ENCODE peak calls at places on chromosomes 7 and 10, in five cellular contexts. L, G, X, B and C are unnamed samples.

GRCh38 chr10:5829267-5829666 is 16.0 kb upstream of the GDI2 start:
- DNase-seq in L (no peak), G (no peak), X (no peak), B (no peak), C (peak; percentile 28)

GRCh38 chr10:77673086-77673485 is 35.5 kb upstream of the KCNMA1 start:
- DNase-seq in L (no peak), G (no peak), X (no peak), B (no peak), C (no peak)

GRCh38 chr10:94725871-94726270 is 36.6 kb upstream of the CYP2C19 start:
- DNase-seq in L (no peak), G (no peak), X (no peak), B (no peak), C (no peak)

GRCh38 chr10:48751730-48752129 is 67.1 kb downstream of the WDFY4 start:
- DNase-seq in L (no peak), G (no peak), X (no peak), B (no peak), C (no peak)

GRCh38 chr7:27615420-27616185 is 47.1 kb downstream of the HIBADH start:
- DNase-seq in L (no peak), G (no peak), X (no peak), B (no peak), C (no peak)

GRCh38 chr10:72263613-72264241 is 10.0 kb upstream of the DDIT4 start:
- DNase-seq in L (no peak), G (no peak), X (peak; percentile 31), B (no peak), C (no peak)

GRCh38 chr7:99046722-99047121 is 97.2 kb downstream of the SMURF1 start:
- DNase-seq in L (no peak), G (no peak), X (no peak), B (no peak), C (no peak)

GRCh38 chr10:122307669-122308486 is 36.8 kb downstream of the BTBD16 start:
- DNase-seq in L (no peak), G (peak; percentile 94), X (peak; percentile 99), B (peak; percentile 93), C (peak; percentile 95)

GRCh38 chr7:37673523-37673922 is 10.0 kb upstream of the GPR141 start:
- DNase-seq in L (no peak), G (no peak), X (no peak), B (no peak), C (no peak)

GRCh38 chr7:139224219-139224618 is 6.8 kb upstream of the UBN2 start:
- DNase-seq in L (no peak), G (no peak), X (no peak), B (no peak), C (no peak)

GRCh38 chr7:83850037-83850619 is 201.2 kb upstream of the SEMA3E start:
- DNase-seq in L (no peak), G (peak; percentile 9), X (no peak), B (no peak), C (no peak)

GRCh38 chr7:151205749-151206148 is 4.5 kb downstream of the H2BK1 start:
- DNase-seq in L (no peak), G (no peak), X (no peak), B (no peak), C (no peak)

GRCh38 chr10:125795111-125795510 is 19.5 kb upstream of the MMP21 start:
- DNase-seq in L (no peak), G (no peak), X (no peak), B (no peak), C (no peak)

GRCh38 chr10:109587366-109587765 is 335.9 kb downstream of the XPNPEP1 start:
- DNase-seq in L (no peak), G (no peak), X (no peak), B (no peak), C (no peak)

GRCh38 chr7:150340875-150341262 is 560 bp downstream of the RARRES2 start:
- DNase-seq in L (no peak), G (no peak), X (no peak), B (no peak), C (peak; percentile 68)

GRCh38 chr10:5670662-5671375 is 4.4 kb upstream of the ASB13 start:
- DNase-seq in L (no peak), G (no peak), X (no peak), B (no peak), C (no peak)

GRCh38 chr10:47400251-47400650 is 16.2 kb upstream of the ZNF488 start:
- DNase-seq in L (peak; percentile 22), G (no peak), X (no peak), B (no peak), C (no peak)

GRCh38 chr10:116699783-116700150 is 42.6 kb downstream of the HSPA12A start:
- DNase-seq in L (no peak), G (no peak), X (no peak), B (no peak), C (peak; percentile 39)

GRCh38 chr7:139523988-139524815 is 717 bp downstream of the CLEC2L start:
- DNase-seq in L (no peak), G (no peak), X (no peak), B (no peak), C (no peak)

GRCh38 chr10:114458955-114459354 is 54.7 kb upstream of the AFAP1L2 start:
- DNase-seq in L (peak; percentile 78), G (no peak), X (peak; percentile 48), B (no peak), C (peak; percentile 68)

GRCh38 chr7:148964510-148965267 is 63.6 kb downstream of the PDIA4 start:
- DNase-seq in L (no peak), G (no peak), X (no peak), B (no peak), C (no peak)

GRCh38 chr10:80283536-80284199 is 5.8 kb downstream of the MAT1A start:
- DNase-seq in L (no peak), G (no peak), X (no peak), B (no peak), C (no peak)

DNA sequence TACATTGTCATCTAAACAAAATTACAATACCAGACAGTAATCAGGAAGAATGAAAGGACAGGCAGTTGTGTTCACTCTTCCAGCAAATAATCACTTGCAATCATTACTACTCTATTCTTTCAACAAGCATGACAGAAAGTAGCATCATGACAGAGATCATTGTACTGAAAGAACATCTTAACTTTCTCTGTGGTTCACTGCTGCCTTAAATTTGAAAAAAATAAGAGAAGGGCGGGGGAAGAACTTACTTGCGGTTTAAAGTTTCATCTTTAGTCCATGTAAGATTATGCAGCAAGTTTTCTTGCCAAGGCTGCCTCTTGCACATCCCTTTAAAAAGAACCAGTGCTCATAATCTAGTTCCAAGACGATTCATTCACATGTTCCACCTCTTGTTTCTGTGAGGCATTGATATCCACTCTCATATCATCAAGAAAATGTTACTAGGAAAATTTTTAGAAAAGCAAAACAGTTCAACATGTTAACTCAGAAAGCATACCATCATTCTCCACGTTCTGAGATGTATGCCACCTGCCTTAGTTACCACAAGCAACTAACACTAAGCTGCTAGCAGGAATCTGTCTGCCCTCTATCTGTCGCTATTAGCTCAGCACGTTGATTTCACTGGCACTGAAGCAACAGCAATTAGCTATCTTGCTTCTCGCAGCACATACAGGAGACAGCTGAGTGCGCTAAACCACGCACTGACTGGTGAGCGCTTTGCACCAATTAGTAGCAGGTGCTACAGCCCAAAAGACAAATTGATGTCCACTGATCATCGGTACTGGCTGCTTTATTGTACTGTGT is at the start of gene PCDH15:
- DNase-seq in L (no peak), G (no peak), X (peak; percentile 14), B (no peak), C (no peak)
- TF ChIP-seq CTCF in L (no peak), G (no peak), X (no peak), B (no peak), C (no peak)

DNA sequence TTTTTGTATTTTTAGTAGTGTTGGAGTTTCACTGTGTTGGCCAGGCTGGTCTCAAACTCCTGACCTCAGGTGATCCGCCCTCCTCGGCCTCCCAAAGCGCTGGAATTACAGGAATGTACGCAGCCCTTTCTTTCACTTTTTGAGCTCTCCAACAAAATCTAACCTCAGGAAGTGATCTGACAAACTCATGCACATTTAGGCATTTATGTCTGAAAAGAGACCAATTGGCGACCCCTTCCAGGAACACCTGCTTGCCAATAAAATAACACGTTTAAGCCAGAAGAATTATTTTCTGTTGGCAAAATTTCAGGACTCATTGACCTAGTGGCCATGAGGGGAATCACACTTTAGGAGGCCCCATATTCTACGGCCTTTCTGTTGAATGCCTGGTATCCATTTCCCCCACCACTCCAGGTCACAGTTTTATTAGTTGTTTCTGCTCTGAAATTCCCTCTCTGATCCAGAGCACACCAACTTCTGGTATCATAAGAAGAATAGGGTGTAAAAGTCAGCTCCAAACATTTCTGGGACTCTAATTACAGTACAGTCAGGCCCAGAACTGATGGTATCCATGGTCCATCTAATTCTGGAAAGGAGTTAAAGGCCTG is 65.8 kb upstream of the FRMD4A start:
- DNase-seq in L (no peak), G (no peak), X (peak; percentile 50), B (no peak), C (no peak)
- TF ChIP-seq CTCF in L (no peak), G (peak; percentile 30), X (peak; percentile 73), B (no peak), C (no peak)

GRCh38 chr10:103847909-103848468 is 7.4 kb downstream of the SH3PXD2A start:
- DNase-seq in L (no peak), G (no peak), X (no peak), B (no peak), C (peak; percentile 36)
- TF ChIP-seq CTCF in L (no peak), G (peak; percentile 36), X (peak; percentile 41), B (no peak), C (no peak)

DNA sequence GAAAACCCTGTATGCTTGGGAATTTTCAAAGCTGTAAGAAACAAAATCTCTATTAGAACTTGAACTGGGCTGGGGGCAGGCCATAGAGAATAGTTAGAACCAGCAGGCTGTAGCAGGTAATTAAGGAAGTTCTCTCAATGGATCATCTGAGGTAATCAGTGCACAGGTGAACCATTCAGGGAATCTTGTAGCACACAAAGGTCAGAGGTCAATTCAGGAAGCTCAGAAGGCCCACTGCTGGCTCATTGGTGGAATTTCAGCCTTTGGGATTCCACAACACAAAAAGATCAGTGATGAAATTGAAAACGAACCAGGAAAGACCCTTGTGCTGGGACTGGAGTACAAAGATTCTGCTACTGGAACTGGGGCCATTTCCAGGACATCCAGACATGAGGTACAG is 82.0 kb downstream of the TMEM168 start:
- DNase-seq in L (no peak), G (no peak), X (no peak), B (no peak), C (no peak)
- TF ChIP-seq CTCF in L (no peak), G (no peak), X (no peak), B (no peak), C (no peak)